ENCODE peak calls at places on chromosome 5, in nine cellular contexts. One of them, this sample, is unnamed.

GRCh38 chr5:164433471-164433870 is 928.1 kb downstream of the MAT2B start:
- DNase-seq in COR-L47: no peak
- DNase-seq in lower leg skin: no peak
- DNase-seq in tibial artery: no peak
- DNase-seq in amygdala: no peak
- DNase-seq in uterus: no peak
- DNase-seq in stimulated activated naive CD4-positive, alpha-beta T cell: no peak
- DNase-seq in NCI-H345: no peak
- DNase-seq in lung: no peak
- DNase-seq in this sample: no peak

GRCh38 chr5:143124593-143124992 is 278.9 kb downstream of the NR3C1 start:
- DNase-seq in COR-L47: no peak
- DNase-seq in lower leg skin: no peak
- DNase-seq in tibial artery: no peak
- DNase-seq in amygdala: no peak
- DNase-seq in uterus: no peak
- DNase-seq in stimulated activated naive CD4-positive, alpha-beta T cell: no peak
- DNase-seq in NCI-H345: peak; percentile 14
- DNase-seq in lung: no peak
- DNase-seq in this sample: no peak

GRCh38 chr5:33837301-33837700 is 54.5 kb downstream of the ADAMTS12 start:
- DNase-seq in COR-L47: no peak
- DNase-seq in lower leg skin: no peak
- DNase-seq in tibial artery: no peak
- DNase-seq in amygdala: no peak
- DNase-seq in uterus: no peak
- DNase-seq in stimulated activated naive CD4-positive, alpha-beta T cell: no peak
- DNase-seq in NCI-H345: no peak
- DNase-seq in lung: no peak
- DNase-seq in this sample: no peak

GRCh38 chr5:118548761-118549160 is 439.6 kb downstream of the DTWD2 start:
- DNase-seq in COR-L47: no peak
- DNase-seq in lower leg skin: no peak
- DNase-seq in tibial artery: no peak
- DNase-seq in amygdala: no peak
- DNase-seq in uterus: no peak
- DNase-seq in stimulated activated naive CD4-positive, alpha-beta T cell: no peak
- DNase-seq in NCI-H345: no peak
- DNase-seq in lung: no peak
- DNase-seq in this sample: no peak

GRCh38 chr5:151408633-151409243 is 38.7 kb upstream of the SLC36A1 start:
- DNase-seq in COR-L47: no peak
- DNase-seq in lower leg skin: no peak
- DNase-seq in tibial artery: no peak
- DNase-seq in amygdala: no peak
- DNase-seq in uterus: no peak
- DNase-seq in stimulated activated naive CD4-positive, alpha-beta T cell: no peak
- DNase-seq in NCI-H345: peak; percentile 21
- DNase-seq in lung: no peak
- DNase-seq in this sample: no peak

GRCh38 chr5:83632874-83633273 is 87.8 kb downstream of the HAPLN1 start:
- DNase-seq in COR-L47: no peak
- DNase-seq in lower leg skin: no peak
- DNase-seq in tibial artery: no peak
- DNase-seq in amygdala: no peak
- DNase-seq in uterus: no peak
- DNase-seq in stimulated activated naive CD4-positive, alpha-beta T cell: no peak
- DNase-seq in NCI-H345: no peak
- DNase-seq in lung: no peak
- DNase-seq in this sample: no peak

GRCh38 chr5:123111502-123111901 is 22.5 kb downstream of the PRDM6 start:
- DNase-seq in COR-L47: no peak
- DNase-seq in lower leg skin: no peak
- DNase-seq in tibial artery: no peak
- DNase-seq in amygdala: no peak
- DNase-seq in uterus: no peak
- DNase-seq in stimulated activated naive CD4-positive, alpha-beta T cell: no peak
- DNase-seq in NCI-H345: no peak
- DNase-seq in lung: no peak
- DNase-seq in this sample: no peak

GRCh38 chr5:68344447-68345111 is 129.0 kb downstream of the PIK3R1 start:
- DNase-seq in COR-L47: no peak
- DNase-seq in lower leg skin: no peak
- DNase-seq in tibial artery: no peak
- DNase-seq in amygdala: no peak
- DNase-seq in uterus: no peak
- DNase-seq in stimulated activated naive CD4-positive, alpha-beta T cell: no peak
- DNase-seq in NCI-H345: no peak
- DNase-seq in lung: no peak
- DNase-seq in this sample: no peak

GRCh38 chr5:76326559-76327351 is 76.3 kb upstream of the IQGAP2 start:
- DNase-seq in COR-L47: no peak
- DNase-seq in lower leg skin: no peak
- DNase-seq in tibial artery: no peak
- DNase-seq in amygdala: no peak
- DNase-seq in uterus: no peak
- DNase-seq in stimulated activated naive CD4-positive, alpha-beta T cell: no peak
- DNase-seq in NCI-H345: no peak
- DNase-seq in lung: no peak
- DNase-seq in this sample: no peak

GRCh38 chr5:90184764-90185163 is 224.8 kb downstream of the CETN3 start:
- DNase-seq in COR-L47: no peak
- DNase-seq in lower leg skin: no peak
- DNase-seq in tibial artery: no peak
- DNase-seq in amygdala: no peak
- DNase-seq in uterus: no peak
- DNase-seq in stimulated activated naive CD4-positive, alpha-beta T cell: no peak
- DNase-seq in NCI-H345: no peak
- DNase-seq in lung: no peak
- DNase-seq in this sample: no peak

GRCh38 chr5:72209515-72210115 is 102.3 kb downstream of the MAP1B start:
- DNase-seq in COR-L47: peak; percentile 90
- DNase-seq in lower leg skin: no peak
- DNase-seq in tibial artery: no peak
- DNase-seq in amygdala: no peak
- DNase-seq in uterus: no peak
- DNase-seq in stimulated activated naive CD4-positive, alpha-beta T cell: no peak
- DNase-seq in NCI-H345: peak; percentile 87
- DNase-seq in lung: no peak
- DNase-seq in this sample: no peak

GRCh38 chr5:134289509-134290113 is 63.7 kb upstream of the PPP2CA start:
- DNase-seq in COR-L47: peak; percentile 59
- DNase-seq in lower leg skin: no peak
- DNase-seq in tibial artery: no peak
- DNase-seq in amygdala: no peak
- DNase-seq in uterus: peak; percentile 35
- DNase-seq in stimulated activated naive CD4-positive, alpha-beta T cell: no peak
- DNase-seq in NCI-H345: peak; percentile 47
- DNase-seq in lung: peak; percentile 58
- DNase-seq in this sample: peak; percentile 17

GRCh38 chr5:1732238-1732880 is 67.3 kb downstream of the MRPL36 start:
- DNase-seq in COR-L47: no peak
- DNase-seq in lower leg skin: peak; percentile 68
- DNase-seq in tibial artery: peak; percentile 56
- DNase-seq in amygdala: no peak
- DNase-seq in uterus: no peak
- DNase-seq in stimulated activated naive CD4-positive, alpha-beta T cell: no peak
- DNase-seq in NCI-H345: no peak
- DNase-seq in lung: no peak
- DNase-seq in this sample: no peak

GRCh38 chr5:64775288-64775687 is 6.6 kb downstream of the CWC27 start:
- DNase-seq in COR-L47: no peak
- DNase-seq in lower leg skin: no peak
- DNase-seq in tibial artery: no peak
- DNase-seq in amygdala: no peak
- DNase-seq in uterus: no peak
- DNase-seq in stimulated activated naive CD4-positive, alpha-beta T cell: no peak
- DNase-seq in NCI-H345: no peak
- DNase-seq in lung: no peak
- DNase-seq in this sample: no peak

GRCh38 chr5:125326114-125326513 is 579.7 kb upstream of the ZNF608 start:
- DNase-seq in COR-L47: peak; percentile 94
- DNase-seq in lower leg skin: no peak
- DNase-seq in tibial artery: no peak
- DNase-seq in amygdala: no peak
- DNase-seq in uterus: no peak
- DNase-seq in stimulated activated naive CD4-positive, alpha-beta T cell: no peak
- DNase-seq in NCI-H345: peak; percentile 83
- DNase-seq in lung: peak; percentile 36
- DNase-seq in this sample: no peak

GRCh38 chr5:95610546-95610945 is 9.3 kb upstream of the GPR150 start:
- DNase-seq in COR-L47: no peak
- DNase-seq in lower leg skin: no peak
- DNase-seq in tibial artery: no peak
- DNase-seq in amygdala: no peak
- DNase-seq in uterus: no peak
- DNase-seq in stimulated activated naive CD4-positive, alpha-beta T cell: no peak
- DNase-seq in NCI-H345: no peak
- DNase-seq in lung: no peak
- DNase-seq in this sample: no peak